ENCODE peak calls at places on chromosomes 4 and X, in ten cellular contexts. K is SK-N-SH; E is heart right ventricle; O is HCT116; Z is CD8-positive, alpha-beta memory T cell; S is cardiac muscle cell; R is hepatocyte; P is effector memory CD4-positive, alpha-beta T cell; I is suprapubic skin; J is OCI-LY7. F is an unnamed sample. For H3K4me1, the result is how much of the 10 kb centered on the place peaks cover.

GRCh38 chrX:72271091-72271490 is 6.0 kb downstream of the RPS4X start:
- DNase-seq in K (no peak), E (no peak), O (no peak), Z (no peak), S (no peak), R (no peak), P (no peak), I (no peak), J (no peak), F (no peak)

GRCh38 chrX:130680164-130681035 is 222.6 kb downstream of the ENOX2 start:
- DNase-seq in K (no peak), E (no peak), O (no peak), Z (no peak), S (peak), R (no peak), P (no peak), I (no peak), J (no peak), F (no peak)

GRCh38 chr4:155822572-155822971 is 43.5 kb downstream of the ASIC5 start:
- DNase-seq in K (no peak), E (no peak), O (no peak), Z (no peak), S (no peak), R (no peak), P (no peak), I (no peak), J (no peak), F (no peak)

GRCh38 chr4:8862800-8863758 is 8.6 kb downstream of the HMX1 start:
- DNase-seq in K (no peak), E (no peak), O (no peak), Z (no peak), S (no peak), R (no peak), P (no peak), I (no peak), J (no peak), F (no peak)

GRCh38 chr4:77819409-77819835 is 254 bp upstream of the CNOT6L start:
- DNase-seq in K (peak), E (peak), O (no peak), Z (no peak), S (peak), R (peak), P (peak), I (peak), J (peak), F (no peak)

GRCh38 chrX:77788050-77788449 is 2.0 kb upstream of the ATRX start:
- DNase-seq in K (no peak), E (no peak), O (peak), Z (peak), S (no peak), R (peak), P (no peak), I (no peak), J (peak), F (peak)

GRCh38 chr4:1233641-1234277 is 15.2 kb downstream of the CTBP1 start:
- DNase-seq in K (peak), E (peak), O (no peak), Z (no peak), S (peak), R (peak), P (no peak), I (peak), J (no peak), F (no peak)

GRCh38 chrX:147738260-147738659 is 173.5 kb upstream of the FMR1 start:
- DNase-seq in K (no peak), E (no peak), O (no peak), Z (no peak), S (no peak), R (no peak), P (no peak), I (no peak), J (no peak), F (no peak)

GRCh38 chr4:158811704-158812103 is 42.9 kb downstream of the FNIP2 start:
- DNase-seq in K (no peak), E (no peak), O (no peak), Z (no peak), S (no peak), R (no peak), P (no peak), I (no peak), J (peak), F (no peak)

DNA sequence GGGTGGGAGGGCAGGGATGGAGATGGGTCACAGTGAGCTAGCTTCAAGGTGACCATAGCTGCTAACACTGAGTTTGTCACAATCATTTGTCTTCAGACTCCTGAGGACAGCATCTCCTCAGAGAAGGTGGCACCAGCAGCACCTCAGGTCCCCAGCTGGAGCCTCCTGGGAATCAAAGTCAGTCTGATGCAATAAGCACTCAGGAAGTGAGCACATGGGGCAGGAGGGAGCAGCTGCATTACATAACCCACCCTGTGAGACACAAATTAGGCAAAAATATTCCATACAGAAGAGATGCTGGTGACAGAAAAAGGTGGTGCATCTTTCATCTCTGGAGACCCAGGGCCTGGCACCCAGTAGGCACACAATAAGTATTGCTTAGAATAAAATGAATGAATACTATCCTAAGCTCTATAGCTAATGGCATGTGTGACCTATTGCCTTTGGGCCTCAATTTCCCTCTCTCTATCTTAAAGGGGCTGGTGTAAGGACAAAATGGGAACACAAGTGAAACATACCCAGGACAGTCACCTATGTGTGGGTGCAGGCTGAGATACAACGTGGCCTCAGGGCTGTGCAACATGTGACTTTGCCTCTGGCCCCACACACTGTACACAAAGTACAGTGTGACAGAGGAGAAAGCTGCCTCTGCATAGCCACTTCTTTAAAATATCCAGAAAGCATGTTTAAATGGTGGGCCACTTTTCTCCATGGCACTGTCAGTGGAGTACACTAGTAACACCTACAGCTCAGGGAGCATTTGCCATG is 37.1 kb downstream of the SLC39A8 start:
- DNase-seq in K (no peak), E (no peak), O (no peak), Z (no peak), S (peak), R (no peak), P (no peak), I (no peak), J (peak), F (no peak)
- H3K4me1 ChIP-seq in K (under half), E (under half), O (under half), Z (under half), S (under half), R (under half), P (under half), I (under half), J (under half), F (under half)

GRCh38 chr4:13611283-13611842 is 16.2 kb downstream of the BOD1L1 start:
- DNase-seq in K (no peak), E (no peak), O (no peak), Z (no peak), S (peak), R (no peak), P (no peak), I (no peak), J (peak), F (no peak)
- H3K4me3 ChIP-seq in K (no peak), E (no peak), O (no peak), Z (no peak), S (no peak), R (no peak), P (no peak), I (no peak), J (peak), F (no peak)

GRCh38 chr4:55364691-55365346 is 18.8 kb downstream of the SRD5A3 start:
- DNase-seq in K (no peak), E (no peak), O (no peak), Z (no peak), S (no peak), R (no peak), P (no peak), I (no peak), J (no peak), F (no peak)
- H3K27ac ChIP-seq in K (no peak), E (no peak), O (no peak), Z (no peak), S (no peak), R (no peak), P (no peak), I (no peak), J (no peak), F (no peak)

DNA sequence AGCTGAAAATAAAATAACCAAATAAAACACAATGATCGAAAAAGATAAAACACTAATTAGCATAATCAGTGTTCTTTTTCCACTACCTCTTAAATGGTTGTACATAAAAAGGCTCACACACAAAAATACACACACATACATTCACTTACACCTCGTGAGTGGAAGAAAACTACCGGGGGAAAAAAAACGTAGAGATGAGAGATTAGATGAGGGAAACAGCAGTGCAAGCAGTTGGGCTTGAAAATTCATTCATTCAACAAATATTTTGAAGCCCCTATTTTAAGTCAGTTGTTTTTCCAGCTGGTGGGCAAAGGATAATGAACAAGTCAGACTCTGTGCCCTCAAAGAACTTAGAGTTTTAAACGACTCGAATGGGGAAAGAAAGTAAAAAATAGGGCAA is 1.0 kb downstream of the TBCK start:
- DNase-seq in K (no peak), E (no peak), O (no peak), Z (no peak), S (no peak), R (no peak), P (no peak), I (no peak), J (no peak), F (peak)
- H3K4me1 ChIP-seq in K (under half), E (under half), O (under half), Z (under half), S (under half), R (under half), P (under half), I (under half), J (under half), F (under half)